ENCODE peak calls at places on chromosomes 4 and X, in seven cellular contexts. U, H, Z, W, L, S and O are unnamed samples.

GRCh38 chrX:101057095-101057714 is 5.3 kb upstream of the TRMT2B start:
- DNase-seq in U (no peak), H (no peak), L (no peak), W (no peak), Z (no peak), S (no peak), O (peak; percentile 10)

GRCh38 chrX:44903107-44903506 is 30.1 kb downstream of the KDM6A start:
- DNase-seq in S (peak; percentile 7), L (no peak), Z (no peak), H (no peak), U (no peak), W (no peak), O (no peak)

GRCh38 chrX:38216642-38217041 is 4.0 kb downstream of the SRPX start:
- DNase-seq in W (no peak), S (no peak), L (no peak), H (no peak), U (no peak), Z (no peak), O (no peak)

GRCh38 chrX:103918584-103919335 is 43.7 kb upstream of the TMSB15B start:
- DNase-seq in S (peak; percentile 60), L (no peak), U (peak; percentile 67), W (peak; percentile 85), H (peak; percentile 57), Z (peak; percentile 80), O (peak; percentile 50)

GRCh38 chrX:70013483-70014222 is 36.1 kb downstream of the AWAT2 start:
- DNase-seq in L (no peak), W (no peak), U (no peak), H (no peak), S (no peak), Z (no peak), O (no peak)

GRCh38 chrX:13688772-13689518 is at the start of gene RAB9A:
- DNase-seq in S (peak; percentile 72), Z (peak; percentile 92), W (peak; percentile 86), L (peak; percentile 52), U (peak; percentile 79), H (peak; percentile 92), O (peak; percentile 71)

GRCh38 chr4:165502919-165503907 is 124.4 kb downstream of the CPE start:
- DNase-seq in Z (no peak), H (no peak), L (no peak), S (no peak), W (no peak), U (no peak), O (no peak)

GRCh38 chr4:173333658-173334084 is 487 bp downstream of the HMGB2 start:
- DNase-seq in Z (peak; percentile 75), S (peak; percentile 30), H (peak; percentile 67), U (no peak), W (peak; percentile 76), L (peak; percentile 14), O (no peak)

GRCh38 chr4:1683371-1683902 is 676 bp downstream of the FAM53A start:
- DNase-seq in H (peak; percentile 62), U (no peak), W (no peak), S (peak; percentile 75), Z (peak; percentile 48), L (no peak), O (no peak)

GRCh38 chrX:47232803-47233332 is at the start of gene USP11:
- DNase-seq in Z (peak; percentile 78), H (peak; percentile 69), U (peak; percentile 78), L (no peak), W (peak; percentile 83), S (peak; percentile 29), O (peak; percentile 64)